ENCODE peak calls at places on chromosomes 3 and 15, in seven cellular contexts. Z, X, O, G, D, K and Q are unnamed samples.

GRCh38 chr15:101064795-101065569 is 145.8 kb downstream of the LRRK1 start:
- DNase-seq in O (no peak), K (no peak), Z (peak; percentile 45), D (no peak), G (no peak), X (no peak), Q (no peak)

GRCh38 chr3:127458698-127459097 is 131.8 kb downstream of the TPRA1 start:
- DNase-seq in K (no peak), O (no peak), Z (no peak), D (no peak), X (peak; percentile 11), G (no peak), Q (no peak)

GRCh38 chr15:96600350-96600749 is 269.9 kb downstream of the NR2F2 start:
- DNase-seq in O (no peak), X (no peak), K (no peak), G (no peak), Z (no peak), D (no peak), Q (no peak)

GRCh38 chr15:70357453-70357852 is 259.7 kb upstream of the TLE3 start:
- DNase-seq in O (no peak), G (no peak), D (no peak), Z (no peak), X (no peak), K (no peak), Q (no peak)

GRCh38 chr3:39260957-39261356 is 18.9 kb downstream of the CX3CR1 start:
- DNase-seq in G (peak; percentile 75), O (peak; percentile 81), D (peak; percentile 74), X (peak; percentile 40), K (peak; percentile 16), Z (peak; percentile 93), Q (peak; percentile 15)

GRCh38 chr3:126827121-126827520 is 123.1 kb downstream of the CHCHD6 start:
- DNase-seq in D (no peak), G (no peak), Z (no peak), K (no peak), O (peak; percentile 19), X (no peak), Q (no peak)

GRCh38 chr15:61051570-61052031 is 177.5 kb downstream of the RORA start:
- DNase-seq in G (peak; percentile 15), X (no peak), K (peak; percentile 26), O (peak; percentile 28), D (peak; percentile 25), Z (no peak), Q (no peak)

GRCh38 chr15:41394924-41395323 is 7.4 kb downstream of the NDUFAF1 start:
- DNase-seq in D (no peak), G (no peak), X (no peak), O (no peak), Z (no peak), K (no peak), Q (no peak)

GRCh38 chr3:60641354-60641753 is 609.9 kb downstream of the FHIT start:
- DNase-seq in Z (no peak), D (no peak), X (no peak), G (no peak), K (no peak), O (no peak), Q (no peak)

GRCh38 chr3:179513867-179514266 is 48.9 kb upstream of the ACTL6A start:
- DNase-seq in X (no peak), K (no peak), G (no peak), Z (no peak), O (no peak), D (no peak), Q (no peak)

GRCh38 chr3:50204804-50205718 is at the start of gene SLC38A3:
- DNase-seq in Z (no peak), G (no peak), K (no peak), X (peak; percentile 36), O (peak; percentile 73), D (no peak), Q (no peak)

GRCh38 chr3:1118074-1118473 is 25.2 kb downstream of the CNTN6 start:
- DNase-seq in X (no peak), G (no peak), D (no peak), O (no peak), Z (no peak), K (no peak), Q (no peak)

GRCh38 chr3:94234177-94234788 is 171.4 kb downstream of the NSUN3 start:
- DNase-seq in X (no peak), O (peak; percentile 19), D (no peak), Z (no peak), G (peak; percentile 36), K (no peak), Q (no peak)

GRCh38 chr15:39685999-39686613 is 96.5 kb downstream of the FSIP1 start:
- DNase-seq in K (peak; percentile 37), D (no peak), X (peak; percentile 25), Z (no peak), G (peak; percentile 4), O (peak; percentile 48), Q (no peak)

GRCh38 chr3:183618542-183618941 is 16.9 kb upstream of the KLHL24 start:
- DNase-seq in O (no peak), K (no peak), D (no peak), Z (no peak), G (no peak), X (no peak), Q (no peak)

DNA sequence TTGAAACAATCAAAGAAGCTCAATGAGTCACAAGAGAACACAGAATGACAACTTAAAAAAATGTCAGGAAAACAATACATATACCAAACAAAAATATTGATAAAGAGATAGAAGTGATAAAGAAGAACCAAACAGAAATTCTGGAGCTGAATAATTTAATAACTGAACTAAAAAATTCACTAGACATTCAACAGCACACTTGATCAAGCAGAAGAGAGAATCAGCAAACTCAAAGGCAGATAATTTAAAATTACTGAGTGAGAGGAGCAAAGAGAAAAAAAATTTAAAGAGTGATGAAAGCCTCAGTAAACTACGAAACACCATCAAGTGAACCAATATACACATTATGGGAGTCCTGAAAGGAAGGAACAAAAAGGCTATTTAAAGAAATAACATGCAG is 61.9 kb downstream of the SERP1 start:
- DNase-seq in D (no peak), G (no peak), X (no peak), Z (no peak), O (no peak), K (no peak), Q (no peak)
- H3K9me3 ChIP-seq in D (peaks cover 41% of the 10 kb centered on the region), G (peaks cover 17% of the 10 kb centered on the region), X (no peaks in the 10 kb centered on the region), Z (no peaks in the 10 kb centered on the region), O (no peaks in the 10 kb centered on the region), K (no peaks in the 10 kb centered on the region), Q (peaks cover 2% of the 10 kb centered on the region)

GRCh38 chr15:71823801-71824200 is 13.4 kb downstream of the NR2E3 start:
- DNase-seq in X (no peak), O (no peak), G (no peak), D (no peak), Z (no peak), K (no peak), Q (no peak)

GRCh38 chr15:71822890-71823289 is 12.5 kb downstream of the NR2E3 start:
- DNase-seq in K (no peak), X (no peak), O (no peak), D (no peak), G (no peak), Z (no peak), Q (no peak)

GRCh38 chr15:71830981-71831380 is 20.6 kb downstream of the NR2E3 start:
- DNase-seq in D (no peak), Z (no peak), K (no peak), X (no peak), G (no peak), O (no peak), Q (no peak)

GRCh38 chr15:71821547-71822129 is 11.3 kb downstream of the NR2E3 start:
- DNase-seq in K (no peak), G (no peak), O (no peak), X (no peak), Z (no peak), D (no peak), Q (no peak)

DNA sequence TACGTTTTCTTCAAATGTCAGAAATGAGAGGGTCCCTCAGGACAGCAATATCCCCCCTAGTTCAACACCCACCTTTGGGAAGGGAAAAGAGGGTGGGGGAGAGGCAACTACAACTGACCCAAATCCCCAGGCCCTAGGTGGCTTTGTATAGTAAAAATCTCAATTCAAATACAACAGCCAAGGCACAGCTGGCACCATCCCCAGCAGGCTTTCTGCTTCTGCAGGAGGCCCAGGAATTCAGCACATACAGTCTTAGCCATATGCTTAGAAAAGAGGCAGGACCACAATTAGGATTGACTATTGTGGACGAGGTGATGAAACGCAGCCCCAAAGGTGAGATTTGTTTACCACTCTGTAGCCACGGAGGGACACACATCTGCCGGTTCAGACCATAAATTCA is 15.8 kb downstream of the NR2E3 start:
- DNase-seq in D (no peak), G (no peak), Z (no peak), X (no peak), K (no peak), O (no peak), Q (no peak)
- H3K9me3 ChIP-seq in D (peaks cover 33% of the 10 kb centered on the region), G (peaks cover 36% of the 10 kb centered on the region), Z (peaks cover 26% of the 10 kb centered on the region), X (peaks cover 4% of the 10 kb centered on the region), K (peaks cover 18% of the 10 kb centered on the region), O (no peaks in the 10 kb centered on the region), Q (peaks cover 3% of the 10 kb centered on the region)

GRCh38 chr15:43361313-43361903 is 9.4 kb downstream of the ZSCAN29 start:
- DNase-seq in O (no peak), D (no peak), Z (no peak), K (no peak), G (no peak), X (no peak), Q (no peak)
- H3K9me3 ChIP-seq in O (peaks cover 32% of the 10 kb centered on the region), D (peaks cover 89% of the 10 kb centered on the region), Z (peaks cover 30% of the 10 kb centered on the region), K (peaks cover 42% of the 10 kb centered on the region), G (peaks cover 76% of the 10 kb centered on the region), X (peaks cover 23% of the 10 kb centered on the region), Q (peaks cover 31% of the 10 kb centered on the region)

GRCh38 chr15:25250011-25250596 is 188.7 kb downstream of the UBE3A start:
- DNase-seq in D (no peak), O (no peak), X (no peak), G (no peak), K (no peak), Z (peak; percentile 44), Q (no peak)

GRCh38 chr15:25249236-25250010 is 189.4 kb downstream of the UBE3A start:
- DNase-seq in K (no peak), G (no peak), D (no peak), O (no peak), Z (no peak), X (no peak), Q (no peak)

GRCh38 chr15:25248583-25249235 is 190.1 kb downstream of the UBE3A start:
- DNase-seq in X (no peak), K (no peak), G (no peak), Z (peak; percentile 48), D (no peak), O (no peak), Q (no peak)

GRCh38 chr15:25250906-25251622 is 187.8 kb downstream of the UBE3A start:
- DNase-seq in O (no peak), X (no peak), D (no peak), Z (peak; percentile 42), G (no peak), K (no peak), Q (no peak)

DNA sequence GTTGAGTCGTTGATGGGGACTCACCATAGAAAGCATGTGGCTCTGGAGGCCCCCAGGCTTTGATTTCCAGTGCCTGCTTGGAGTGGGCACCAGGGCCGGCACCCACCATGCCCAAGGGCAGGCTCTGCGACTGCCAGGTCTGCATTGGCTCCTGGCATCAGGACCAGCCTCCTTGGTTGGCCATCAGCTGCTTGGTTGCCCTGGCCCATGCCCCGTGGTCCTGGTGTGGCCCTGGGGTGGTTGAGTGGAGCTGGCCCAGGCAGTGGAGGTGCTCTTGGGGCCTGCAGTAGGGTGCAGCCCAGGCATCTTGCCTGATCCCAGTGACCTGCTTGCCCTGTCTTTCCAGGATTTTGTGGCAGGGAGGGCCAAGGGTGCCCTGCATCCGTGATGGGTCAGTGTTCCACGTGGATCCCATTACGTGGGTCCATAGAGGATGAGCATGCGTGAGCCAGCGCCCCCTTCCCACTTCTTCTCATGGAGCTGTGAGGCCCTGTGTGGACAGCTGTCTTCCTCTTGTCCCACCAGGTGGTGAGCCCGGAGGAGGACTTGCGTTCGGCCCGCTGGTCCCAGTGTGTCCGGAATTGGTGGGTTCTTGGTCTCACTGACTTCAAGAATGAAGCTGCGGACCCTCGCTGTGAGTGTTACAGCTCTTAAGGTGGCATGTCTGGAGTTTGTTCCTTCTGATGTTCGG is 187.0 kb downstream of the UBE3A start:
- DNase-seq in K (no peak), X (no peak), Z (peak; percentile 34), D (no peak), O (no peak), G (no peak), Q (no peak)
- H3K9me3 ChIP-seq in K (peaks cover 57% of the 10 kb centered on the region), X (no peaks in the 10 kb centered on the region), Z (peaks cover 42% of the 10 kb centered on the region), D (peaks cover 96% of the 10 kb centered on the region), O (peaks cover 7% of the 10 kb centered on the region), G (no peaks in the 10 kb centered on the region), Q (no peaks in the 10 kb centered on the region)